ENCODE peak calls at places on chromosomes 12 and 14, in eight cellular contexts. One of them, this sample, is unnamed. For H3K4me1 and H3K9me3, the result is how much of the 10 kb centered on the place peaks cover.

GRCh38 chr12:19482036-19482435 is 42.7 kb downstream of the AEBP2 start:
- DNase-seq in pancreas: no peak
- DNase-seq in heart left ventricle: no peak
- DNase-seq in A549: no peak
- DNase-seq in esophagus muscularis mucosa: no peak
- DNase-seq in lower lobe of right lung: no peak
- DNase-seq in MM.1S: no peak
- DNase-seq in heart right ventricle: no peak
- DNase-seq in this sample: no peak

GRCh38 chr14:39626589-39627576 is 194.7 kb upstream of the FBXO33 start:
- DNase-seq in pancreas: no peak
- DNase-seq in heart left ventricle: no peak
- DNase-seq in A549: no peak
- DNase-seq in esophagus muscularis mucosa: no peak
- DNase-seq in lower lobe of right lung: no peak
- DNase-seq in MM.1S: no peak
- DNase-seq in heart right ventricle: no peak
- DNase-seq in this sample: no peak

GRCh38 chr12:79288946-79289345 is 401.8 kb downstream of the PAWR start:
- DNase-seq in pancreas: no peak
- DNase-seq in heart left ventricle: no peak
- DNase-seq in A549: no peak
- DNase-seq in esophagus muscularis mucosa: no peak
- DNase-seq in lower lobe of right lung: no peak
- DNase-seq in MM.1S: no peak
- DNase-seq in heart right ventricle: no peak
- DNase-seq in this sample: no peak

GRCh38 chr14:64713677-64714076 is 9.5 kb downstream of the PLEKHG3 start:
- DNase-seq in pancreas: no peak
- DNase-seq in heart left ventricle: no peak
- DNase-seq in A549: no peak
- DNase-seq in esophagus muscularis mucosa: no peak
- DNase-seq in lower lobe of right lung: no peak
- DNase-seq in MM.1S: no peak
- DNase-seq in heart right ventricle: no peak
- DNase-seq in this sample: no peak

GRCh38 chr12:106226884-106227640 is 20.8 kb downstream of the CKAP4 start:
- DNase-seq in pancreas: no peak
- DNase-seq in heart left ventricle: peak
- DNase-seq in A549: peak
- DNase-seq in esophagus muscularis mucosa: no peak
- DNase-seq in lower lobe of right lung: no peak
- DNase-seq in MM.1S: peak
- DNase-seq in heart right ventricle: no peak
- DNase-seq in this sample: peak

GRCh38 chr12:27535318-27535717 is 11.3 kb downstream of the PPFIBP1 start:
- DNase-seq in pancreas: no peak
- DNase-seq in heart left ventricle: no peak
- DNase-seq in A549: no peak
- DNase-seq in esophagus muscularis mucosa: no peak
- DNase-seq in lower lobe of right lung: no peak
- DNase-seq in MM.1S: no peak
- DNase-seq in heart right ventricle: no peak
- DNase-seq in this sample: no peak

GRCh38 chr14:54929556-54929955 is 26.9 kb upstream of the GCH1 start:
- DNase-seq in pancreas: no peak
- DNase-seq in heart left ventricle: no peak
- DNase-seq in A549: no peak
- DNase-seq in esophagus muscularis mucosa: no peak
- DNase-seq in lower lobe of right lung: no peak
- DNase-seq in MM.1S: no peak
- DNase-seq in heart right ventricle: no peak
- DNase-seq in this sample: no peak

GRCh38 chr12:6540181-6540877 is 6.0 kb downstream of the GAPDH start:
- DNase-seq in pancreas: no peak
- DNase-seq in heart left ventricle: peak
- DNase-seq in A549: peak
- DNase-seq in esophagus muscularis mucosa: peak
- DNase-seq in lower lobe of right lung: peak
- DNase-seq in MM.1S: no peak
- DNase-seq in heart right ventricle: peak
- DNase-seq in this sample: peak

GRCh38 chr14:66476964-66477363 is 9.2 kb upstream of the CCDC196 start:
- DNase-seq in pancreas: no peak
- DNase-seq in heart left ventricle: no peak
- DNase-seq in A549: no peak
- DNase-seq in esophagus muscularis mucosa: no peak
- DNase-seq in lower lobe of right lung: no peak
- DNase-seq in MM.1S: no peak
- DNase-seq in heart right ventricle: no peak
- DNase-seq in this sample: no peak

GRCh38 chr12:128968668-128969067 is 115.4 kb downstream of the GLT1D1 start:
- DNase-seq in pancreas: no peak
- DNase-seq in heart left ventricle: no peak
- DNase-seq in A549: no peak
- DNase-seq in esophagus muscularis mucosa: no peak
- DNase-seq in lower lobe of right lung: no peak
- DNase-seq in MM.1S: no peak
- DNase-seq in heart right ventricle: no peak
- DNase-seq in this sample: no peak

GRCh38 chr14:25108959-25109358 is 59.0 kb upstream of the STXBP6 start:
- DNase-seq in pancreas: peak
- DNase-seq in heart left ventricle: no peak
- DNase-seq in A549: no peak
- DNase-seq in esophagus muscularis mucosa: no peak
- DNase-seq in lower lobe of right lung: no peak
- DNase-seq in MM.1S: no peak
- DNase-seq in heart right ventricle: no peak
- DNase-seq in this sample: no peak

GRCh38 chr14:22837059-22837749 is 819 bp downstream of the MMP14 start:
- DNase-seq in pancreas: peak
- DNase-seq in heart left ventricle: peak
- DNase-seq in A549: no peak
- DNase-seq in esophagus muscularis mucosa: no peak
- DNase-seq in lower lobe of right lung: peak
- DNase-seq in MM.1S: no peak
- DNase-seq in heart right ventricle: peak
- DNase-seq in this sample: peak

GRCh38 chr12:113271466-113271852 is 50.2 kb downstream of the TPCN1 start:
- DNase-seq in pancreas: no peak
- DNase-seq in heart left ventricle: no peak
- DNase-seq in A549: no peak
- DNase-seq in esophagus muscularis mucosa: no peak
- DNase-seq in lower lobe of right lung: no peak
- DNase-seq in MM.1S: no peak
- DNase-seq in heart right ventricle: no peak
- DNase-seq in this sample: no peak

GRCh38 chr12:109196332-109196731 is 79.9 kb downstream of the ACACB start:
- DNase-seq in pancreas: no peak
- DNase-seq in heart left ventricle: no peak
- DNase-seq in A549: no peak
- DNase-seq in esophagus muscularis mucosa: no peak
- DNase-seq in lower lobe of right lung: no peak
- DNase-seq in MM.1S: no peak
- DNase-seq in heart right ventricle: no peak
- DNase-seq in this sample: no peak

GRCh38 chr12:46371718-46372130 is 849 bp downstream of the SLC38A2 start:
- DNase-seq in pancreas: peak
- DNase-seq in heart left ventricle: peak
- DNase-seq in A549: peak
- DNase-seq in esophagus muscularis mucosa: peak
- DNase-seq in lower lobe of right lung: peak
- DNase-seq in MM.1S: peak
- DNase-seq in heart right ventricle: peak
- DNase-seq in this sample: peak

GRCh38 chr12:1594045-1594294 is 411 bp downstream of the FBXL14 start:
- DNase-seq in pancreas: peak
- DNase-seq in heart left ventricle: peak
- DNase-seq in A549: peak
- DNase-seq in esophagus muscularis mucosa: no peak
- DNase-seq in lower lobe of right lung: peak
- DNase-seq in MM.1S: peak
- DNase-seq in heart right ventricle: no peak
- DNase-seq in this sample: peak

GRCh38 chr12:1595690-1596347 is 1.4 kb upstream of the FBXL14 start:
- DNase-seq in pancreas: no peak
- DNase-seq in heart left ventricle: no peak
- DNase-seq in A549: no peak
- DNase-seq in esophagus muscularis mucosa: no peak
- DNase-seq in lower lobe of right lung: no peak
- DNase-seq in MM.1S: no peak
- DNase-seq in heart right ventricle: no peak
- DNase-seq in this sample: peak

GRCh38 chr12:1593232-1594044 is 943 bp downstream of the FBXL14 start:
- DNase-seq in pancreas: peak
- DNase-seq in heart left ventricle: no peak
- DNase-seq in A549: no peak
- DNase-seq in esophagus muscularis mucosa: no peak
- DNase-seq in lower lobe of right lung: peak
- DNase-seq in MM.1S: peak
- DNase-seq in heart right ventricle: peak
- DNase-seq in this sample: peak

GRCh38 chr12:1594295-1595025 is at the start of gene FBXL14:
- DNase-seq in pancreas: peak
- DNase-seq in heart left ventricle: peak
- DNase-seq in A549: peak
- DNase-seq in esophagus muscularis mucosa: peak
- DNase-seq in lower lobe of right lung: peak
- DNase-seq in MM.1S: peak
- DNase-seq in heart right ventricle: peak
- DNase-seq in this sample: peak

GRCh38 chr12:1595026-1595561 is 713 bp upstream of the FBXL14 start:
- DNase-seq in pancreas: no peak
- DNase-seq in heart left ventricle: no peak
- DNase-seq in A549: no peak
- DNase-seq in esophagus muscularis mucosa: no peak
- DNase-seq in lower lobe of right lung: no peak
- DNase-seq in MM.1S: no peak
- DNase-seq in heart right ventricle: no peak
- DNase-seq in this sample: no peak
- H3K4me1 ChIP-seq in pancreas: under half
- H3K4me1 ChIP-seq in heart left ventricle: under half
- H3K4me1 ChIP-seq in A549: under half
- H3K4me1 ChIP-seq in esophagus muscularis mucosa: under half
- H3K4me1 ChIP-seq in lower lobe of right lung: under half
- H3K4me1 ChIP-seq in MM.1S: under half
- H3K4me1 ChIP-seq in heart right ventricle: under half
- H3K4me1 ChIP-seq in this sample: half or more

GRCh38 chr14:33404054-33404453 is 465.4 kb downstream of the NPAS3 start:
- DNase-seq in pancreas: no peak
- DNase-seq in heart left ventricle: no peak
- DNase-seq in A549: no peak
- DNase-seq in esophagus muscularis mucosa: no peak
- DNase-seq in lower lobe of right lung: no peak
- DNase-seq in MM.1S: no peak
- DNase-seq in heart right ventricle: no peak
- DNase-seq in this sample: no peak

GRCh38 chr14:33404964-33405574 is 466.4 kb downstream of the NPAS3 start:
- DNase-seq in pancreas: no peak
- DNase-seq in heart left ventricle: no peak
- DNase-seq in A549: no peak
- DNase-seq in esophagus muscularis mucosa: no peak
- DNase-seq in lower lobe of right lung: no peak
- DNase-seq in MM.1S: no peak
- DNase-seq in heart right ventricle: no peak
- DNase-seq in this sample: no peak

GRCh38 chr14:33406766-33407165 is 468.1 kb downstream of the NPAS3 start:
- DNase-seq in pancreas: no peak
- DNase-seq in heart left ventricle: no peak
- DNase-seq in A549: no peak
- DNase-seq in esophagus muscularis mucosa: no peak
- DNase-seq in lower lobe of right lung: no peak
- DNase-seq in MM.1S: no peak
- DNase-seq in heart right ventricle: no peak
- DNase-seq in this sample: no peak

GRCh38 chr14:33412450-33412849 is 473.8 kb downstream of the NPAS3 start:
- DNase-seq in pancreas: no peak
- DNase-seq in heart left ventricle: no peak
- DNase-seq in A549: no peak
- DNase-seq in esophagus muscularis mucosa: no peak
- DNase-seq in lower lobe of right lung: no peak
- DNase-seq in MM.1S: no peak
- DNase-seq in heart right ventricle: no peak
- DNase-seq in this sample: no peak

DNA sequence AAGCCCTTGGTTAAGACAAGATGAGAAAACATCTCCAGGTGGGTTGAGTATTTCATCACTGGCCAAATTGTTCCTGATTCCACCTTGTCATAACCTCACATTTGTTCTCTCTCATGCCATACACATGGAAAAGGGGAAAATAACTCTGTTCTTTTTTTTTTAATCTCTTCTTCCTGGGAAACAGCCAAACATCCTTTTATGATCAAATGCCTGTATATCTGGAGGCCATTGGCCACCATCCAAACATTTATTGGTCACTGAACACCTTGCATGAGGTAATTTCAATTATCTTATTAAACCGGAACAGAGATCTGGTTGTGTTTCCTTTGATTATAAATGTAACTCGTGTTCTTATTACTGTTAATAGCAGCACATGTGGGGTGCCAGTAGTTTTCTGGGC is 469.6 kb downstream of the NPAS3 start:
- DNase-seq in pancreas: no peak
- DNase-seq in heart left ventricle: no peak
- DNase-seq in A549: no peak
- DNase-seq in esophagus muscularis mucosa: no peak
- DNase-seq in lower lobe of right lung: no peak
- DNase-seq in MM.1S: no peak
- DNase-seq in heart right ventricle: no peak
- DNase-seq in this sample: no peak
- H3K9me3 ChIP-seq in pancreas: under half
- H3K9me3 ChIP-seq in heart left ventricle: under half
- H3K9me3 ChIP-seq in A549: under half
- H3K9me3 ChIP-seq in esophagus muscularis mucosa: under half
- H3K9me3 ChIP-seq in lower lobe of right lung: under half
- H3K9me3 ChIP-seq in MM.1S: under half
- H3K9me3 ChIP-seq in heart right ventricle: under half
- H3K9me3 ChIP-seq in this sample: under half

GRCh38 chr14:96268426-96269358 is 12.7 kb downstream of the BDKRB1 start:
- DNase-seq in pancreas: peak
- DNase-seq in heart left ventricle: no peak
- DNase-seq in A549: peak
- DNase-seq in esophagus muscularis mucosa: no peak
- DNase-seq in lower lobe of right lung: no peak
- DNase-seq in MM.1S: no peak
- DNase-seq in heart right ventricle: peak
- DNase-seq in this sample: peak
- H3K4me1 ChIP-seq in pancreas: under half
- H3K4me1 ChIP-seq in heart left ventricle: under half
- H3K4me1 ChIP-seq in A549: under half
- H3K4me1 ChIP-seq in esophagus muscularis mucosa: under half
- H3K4me1 ChIP-seq in lower lobe of right lung: under half
- H3K4me1 ChIP-seq in MM.1S: under half
- H3K4me1 ChIP-seq in heart right ventricle: under half
- H3K4me1 ChIP-seq in this sample: under half

DNA sequence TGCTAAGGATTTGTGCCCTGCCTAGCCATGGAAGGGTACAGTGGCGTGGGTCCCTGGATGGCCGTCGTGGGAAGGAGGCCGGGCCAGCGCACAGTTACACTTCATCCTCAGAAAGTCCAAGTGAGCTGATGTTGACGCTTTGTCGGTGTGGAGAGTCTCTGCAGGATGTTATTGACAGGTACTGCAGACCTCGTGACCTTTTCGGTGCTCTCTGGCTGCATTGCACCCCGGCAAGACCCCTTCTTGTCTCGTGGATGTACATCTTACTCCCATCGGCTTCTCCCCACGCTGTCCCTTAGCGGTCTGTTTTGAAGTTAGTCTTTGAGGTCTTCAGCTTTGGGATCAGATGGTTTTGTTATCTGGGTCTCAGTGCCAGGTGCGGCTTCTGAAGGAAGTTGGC is 78.4 kb downstream of the EP400 start:
- DNase-seq in pancreas: no peak
- DNase-seq in heart left ventricle: no peak
- DNase-seq in A549: no peak
- DNase-seq in esophagus muscularis mucosa: no peak
- DNase-seq in lower lobe of right lung: no peak
- DNase-seq in MM.1S: no peak
- DNase-seq in heart right ventricle: no peak
- DNase-seq in this sample: no peak
- H3K9me3 ChIP-seq in pancreas: under half
- H3K9me3 ChIP-seq in heart left ventricle: under half
- H3K9me3 ChIP-seq in A549: under half
- H3K9me3 ChIP-seq in esophagus muscularis mucosa: under half
- H3K9me3 ChIP-seq in lower lobe of right lung: under half
- H3K9me3 ChIP-seq in MM.1S: under half
- H3K9me3 ChIP-seq in heart right ventricle: under half
- H3K9me3 ChIP-seq in this sample: under half

This sample was measured in osteoblast.